ENCODE peak calls at places on chromosome 20, in ten cellular contexts. A, L, Q, C, T, O, D, P, Y and F are unnamed samples.

GRCh38 chr20:38229376-38230252 is 30.9 kb downstream of the KIAA1755 start:
- DNase-seq in O (peak), T (peak), Y (no peak), A (peak), P (no peak), D (no peak), Q (no peak), L (peak), C (no peak), F (peak)

GRCh38 chr20:31595654-31596411 is 9.3 kb upstream of the ID1 start:
- DNase-seq in Q (peak), P (peak), D (no peak), C (no peak), A (no peak), L (no peak), T (peak), Y (peak), O (peak), F (peak)

GRCh38 chr20:23441850-23442313 is 2.4 kb downstream of the CSTL1 start:
- DNase-seq in L (peak), D (peak), Q (peak), C (peak), Y (peak), O (peak), P (peak), T (peak), A (peak), F (peak)

GRCh38 chr20:59525500-59526241 is 78.7 kb upstream of the PHACTR3 start:
- DNase-seq in T (peak), P (peak), Q (peak), L (peak), D (no peak), C (peak), O (peak), A (peak), Y (peak), F (peak)

GRCh38 chr20:40860487-40860902 is 168.1 kb upstream of the TOP1 start:
- DNase-seq in D (no peak), P (peak), L (no peak), Q (peak), C (no peak), O (no peak), A (no peak), Y (peak), T (no peak), F (peak)

GRCh38 chr20:48490976-48491657 is 336.7 kb downstream of the PREX1 start:
- DNase-seq in O (peak), L (no peak), T (no peak), D (no peak), Q (no peak), P (no peak), C (no peak), Y (no peak), A (no peak), F (no peak)

GRCh38 chr20:40080059-40080652 is 608.9 kb downstream of the MAFB start:
- DNase-seq in O (no peak), Q (no peak), T (no peak), L (no peak), Y (no peak), D (no peak), P (no peak), C (no peak), A (no peak), F (no peak)

GRCh38 chr20:43448748-43449535 is 8.8 kb upstream of the SRSF6 start:
- DNase-seq in T (peak), Y (peak), D (no peak), L (peak), A (peak), P (peak), O (peak), C (peak), Q (peak), F (peak)

GRCh38 chr20:43404880-43405279 is 52.8 kb upstream of the SRSF6 start:
- DNase-seq in L (no peak), O (peak), Q (peak), T (peak), C (no peak), A (peak), D (no peak), P (peak), Y (no peak), F (no peak)

GRCh38 chr20:57289401-57290177 is 23.1 kb upstream of the BMP7 start:
- DNase-seq in L (no peak), T (no peak), C (peak), P (no peak), O (no peak), Q (no peak), D (no peak), A (no peak), Y (no peak), F (no peak)

GRCh38 chr20:17495826-17496225 is 35.4 kb downstream of the BFSP1 start:
- DNase-seq in T (no peak), O (no peak), Q (no peak), Y (no peak), P (no peak), A (no peak), C (no peak), L (no peak), D (no peak), F (no peak)

GRCh38 chr20:50765674-50766073 is 29.2 kb upstream of the BCAS4 start:
- DNase-seq in C (no peak), Q (no peak), O (no peak), Y (no peak), L (no peak), T (no peak), A (no peak), P (no peak), D (no peak), F (no peak)